ENCODE peak calls at places on chromosomes 7 and 10, in six cellular contexts. O, Y, S, Q, J and B are unnamed samples.

GRCh38 chr7:90563286-90563685 is 32.8 kb upstream of the CDK14 start:
- DNase-seq in O (no peak), Y (no peak), S (no peak), Q (no peak), J (peak; percentile 76), B (no peak)

GRCh38 chr7:2211259-2211575 is 21.5 kb downstream of the MAD1L1 start:
- DNase-seq in O (no peak), Y (no peak), S (no peak), Q (no peak), J (no peak), B (no peak)

GRCh38 chr10:117662790-117663540 is 120.4 kb downstream of the EMX2 start:
- DNase-seq in O (no peak), Y (no peak), S (no peak), Q (no peak), J (no peak), B (no peak)

GRCh38 chr10:131972474-131973071 is 9.2 kb downstream of the BNIP3 start:
- DNase-seq in O (no peak), Y (no peak), S (no peak), Q (peak; percentile 52), J (no peak), B (peak; percentile 43)

GRCh38 chr7:157709531-157710251 is 372.9 kb downstream of the DNAJB6 start:
- DNase-seq in O (no peak), Y (no peak), S (no peak), Q (no peak), J (no peak), B (no peak)

GRCh38 chr7:45568536-45569289 is 5.5 kb upstream of the ADCY1 start:
- DNase-seq in O (no peak), Y (no peak), S (no peak), Q (no peak), J (no peak), B (no peak)

GRCh38 chr7:156816943-156817572 is 75.9 kb downstream of the LMBR1 start:
- DNase-seq in O (no peak), Y (peak; percentile 19), S (no peak), Q (no peak), J (peak; percentile 24), B (peak; percentile 22)

GRCh38 chr7:33996899-33997298 is 91.6 kb downstream of the BMPER start:
- DNase-seq in O (no peak), Y (no peak), S (no peak), Q (no peak), J (no peak), B (no peak)

GRCh38 chr10:79399242-79399831 is 46.1 kb downstream of the ZCCHC24 start:
- DNase-seq in O (peak; percentile 42), Y (no peak), S (peak; percentile 81), Q (peak; percentile 73), J (peak; percentile 98), B (no peak)

GRCh38 chr10:123294109-123294508 is 139.9 kb downstream of the BUB3 start:
- DNase-seq in O (no peak), Y (no peak), S (no peak), Q (no peak), J (no peak), B (no peak)

GRCh38 chr7:141659501-141659900 is 42.5 kb downstream of the DENND11 start:
- DNase-seq in O (no peak), Y (no peak), S (no peak), Q (no peak), J (no peak), B (no peak)

GRCh38 chr10:69088471-69088769 is 517 bp downstream of the SRGN start:
- DNase-seq in O (no peak), Y (peak; percentile 17), S (no peak), Q (no peak), J (no peak), B (no peak)

DNA sequence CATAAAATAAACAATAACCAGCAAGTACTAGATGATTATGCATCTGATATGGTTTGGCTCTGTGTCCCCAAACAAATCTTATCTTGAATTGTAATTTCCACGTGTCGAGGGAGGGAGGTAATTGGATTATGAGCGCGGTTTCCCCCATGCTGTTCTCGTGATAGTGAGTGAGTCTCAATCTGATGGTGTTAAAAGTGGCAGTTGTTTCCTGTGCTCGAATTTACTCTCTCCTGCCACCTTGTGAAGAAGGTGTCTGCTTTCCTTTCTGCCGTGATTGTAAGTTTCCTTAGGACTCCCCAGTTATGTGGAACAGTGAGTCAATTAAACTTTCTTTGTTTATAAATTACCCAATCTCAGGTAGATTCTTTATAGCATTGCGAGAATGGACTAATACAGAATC is 15.1 kb downstream of the CNTNAP2 start:
- DNase-seq in O (no peak), Y (no peak), S (no peak), Q (no peak), J (no peak), B (no peak)
- TF ChIP-seq CTCF in O (no peak), Y (no peak), S (no peak), Q (no peak), J (no peak), B (no peak)

DNA sequence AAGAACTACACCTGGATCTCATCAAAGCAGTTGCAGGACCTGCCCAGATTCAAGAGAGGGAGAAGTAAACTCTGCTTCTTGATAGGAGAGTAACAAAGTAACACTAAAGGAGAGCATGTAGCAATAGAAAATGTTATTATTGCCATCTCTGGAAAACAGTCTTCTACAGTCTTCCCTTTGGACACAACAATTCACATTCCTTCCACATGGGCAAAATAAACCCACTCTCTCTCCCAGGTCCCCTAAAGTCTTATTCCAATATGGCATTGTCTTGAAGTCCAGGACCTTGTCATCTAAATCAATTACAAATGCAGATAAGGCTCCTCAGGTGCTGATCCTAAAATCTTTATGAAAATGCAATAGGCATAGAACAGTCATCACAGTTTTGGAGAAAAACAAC is 10.3 kb upstream of the WNT2 start:
- DNase-seq in O (no peak), Y (no peak), S (no peak), Q (no peak), J (no peak), B (no peak)
- TF ChIP-seq CTCF in O (no peak), Y (no peak), S (no peak), Q (no peak), J (no peak), B (no peak)

GRCh38 chr10:71347587-71348395 is 28.7 kb downstream of the SLC29A3 start:
- DNase-seq in O (no peak), Y (no peak), S (peak; percentile 61), Q (no peak), J (no peak), B (no peak)
- TF ChIP-seq CTCF in O (no peak), Y (no peak), S (no peak), Q (no peak), J (no peak), B (no peak)

GRCh38 chr10:987906-988666 is at the start of gene GTPBP4:
- DNase-seq in O (peak; percentile 96), Y (peak; percentile 97), S (peak; percentile 100), Q (peak; percentile 99), J (peak; percentile 97), B (peak; percentile 100)
- TF ChIP-seq CTCF in O (no peak), Y (peak; percentile 34), S (no peak), Q (no peak), J (no peak), B (peak; percentile 86)

GRCh38 chr7:131222171-131222570 is 105.5 kb upstream of the MKLN1 start:
- DNase-seq in O (no peak), Y (no peak), S (no peak), Q (no peak), J (no peak), B (no peak)
- TF ChIP-seq CTCF in O (no peak), Y (no peak), S (no peak), Q (no peak), J (no peak), B (no peak)

GRCh38 chr10:73166972-73167371 is 836 bp downstream of the ECD start:
- DNase-seq in O (no peak), Y (no peak), S (no peak), Q (no peak), J (no peak), B (no peak)

GRCh38 chr10:73163096-73163495 is 4.7 kb downstream of the ECD start:
- DNase-seq in O (no peak), Y (no peak), S (no peak), Q (no peak), J (peak; percentile 24), B (no peak)

GRCh38 chr10:73169320-73169719 is 1.4 kb downstream of the FAM149B1 start:
- DNase-seq in O (no peak), Y (no peak), S (no peak), Q (no peak), J (no peak), B (no peak)

GRCh38 chr10:73168486-73168844 is 546 bp downstream of the FAM149B1 start:
- DNase-seq in O (no peak), Y (no peak), S (no peak), Q (no peak), J (no peak), B (no peak)

DNA sequence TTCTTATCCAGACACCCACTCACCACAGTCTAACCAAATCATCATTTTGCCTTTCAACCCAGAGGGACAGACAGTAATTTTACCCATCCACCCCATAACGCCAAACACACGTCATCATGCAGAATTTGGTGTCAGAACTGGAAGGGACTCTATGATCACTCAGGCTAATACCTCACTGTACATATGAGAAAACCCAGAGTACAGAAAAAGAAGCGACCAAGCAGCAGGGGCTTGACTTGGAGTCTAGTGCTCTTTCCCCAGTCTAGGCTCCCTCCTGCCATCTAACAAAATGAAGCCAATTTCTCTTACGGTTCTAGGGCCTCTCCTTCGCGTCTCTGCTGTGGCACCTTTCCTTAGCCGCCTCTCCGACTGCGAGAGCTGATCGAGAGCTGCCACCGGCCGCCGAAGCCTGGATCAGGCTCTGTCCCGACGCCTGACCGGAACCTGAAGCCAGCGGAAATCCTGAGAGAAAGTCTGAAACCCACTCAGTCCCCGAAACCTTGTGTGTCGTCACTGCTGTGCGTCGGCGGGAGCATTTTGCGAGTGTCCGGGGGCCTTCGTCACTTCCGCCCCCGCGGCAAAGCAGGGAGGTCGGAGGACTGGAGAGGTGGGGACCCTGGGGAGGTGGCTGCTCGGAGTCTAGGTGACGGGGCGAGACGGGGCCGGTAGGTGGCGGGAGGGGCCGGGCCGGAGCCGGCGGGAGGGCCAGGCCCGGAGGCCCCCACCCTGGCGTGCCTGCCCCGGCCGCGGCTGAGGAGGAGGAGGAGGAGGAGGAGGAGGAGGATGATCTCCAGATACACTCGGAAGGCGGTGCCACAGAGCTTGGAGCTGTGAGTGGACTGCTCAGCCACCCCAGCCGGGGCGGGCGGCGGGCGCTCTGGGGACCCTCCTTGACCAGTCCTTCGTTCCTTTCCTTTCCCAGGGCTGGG is at the start of the genes ECD and FAM149B1:
- DNase-seq in O (peak; percentile 96), Y (peak; percentile 94), S (peak; percentile 93), Q (peak; percentile 94), J (peak; percentile 89), B (peak; percentile 93)
- TF ChIP-seq CTCF in O (peak; percentile 53), Y (no peak), S (no peak), Q (peak; percentile 9), J (no peak), B (peak; percentile 24)